ENCODE peak calls at places on chromosomes 12 and 14, in eight cellular contexts. C, T, P, N, S, R, K and W are unnamed samples.

GRCh38 chr12:40697566-40698257 is 5.5 kb downstream of the CNTN1 start:
- DNase-seq in R (no peak), S (no peak), C (no peak), K (peak), T (no peak), P (no peak), N (no peak), W (no peak)

GRCh38 chr12:15045451-15045850 is 72.6 kb downstream of the PDE6H start:
- DNase-seq in N (no peak), C (peak), R (no peak), S (no peak), K (no peak), T (no peak), P (no peak), W (no peak)

GRCh38 chr14:91413547-91414474 is 3.8 kb downstream of the CCDC88C start:
- DNase-seq in K (no peak), T (no peak), R (no peak), N (no peak), P (no peak), C (no peak), S (no peak), W (no peak)

GRCh38 chr12:119681139-119681538 is 13.2 kb downstream of the PRKAB1 start:
- DNase-seq in T (no peak), S (no peak), R (no peak), K (no peak), N (no peak), P (peak), C (no peak), W (no peak)

GRCh38 chr14:59299731-59300130 is 111.3 kb downstream of the DAAM1 start:
- DNase-seq in T (no peak), C (no peak), K (no peak), N (no peak), P (no peak), S (no peak), R (no peak), W (no peak)

GRCh38 chr12:21165048-21165447 is 34.1 kb downstream of the SLCO1B1 start:
- DNase-seq in S (no peak), P (no peak), T (no peak), N (no peak), C (no peak), R (no peak), K (no peak), W (no peak)

GRCh38 chr14:69483765-69484443 is 624 bp upstream of the PLEKHD1 start:
- DNase-seq in T (no peak), C (no peak), K (peak), N (peak), R (no peak), S (no peak), P (no peak), W (no peak)

GRCh38 chr14:77603654-77604270 is 12.7 kb downstream of the SPTLC2 start:
- DNase-seq in C (peak), P (no peak), R (no peak), S (no peak), K (no peak), N (no peak), T (no peak), W (no peak)

GRCh38 chr14:92986254-92987147 is 63.6 kb downstream of the CHGA start:
- DNase-seq in C (peak), P (no peak), N (no peak), K (no peak), R (peak), S (peak), T (no peak), W (no peak)

GRCh38 chr12:114777052-114777451 is 93.1 kb upstream of the TBX3 start:
- DNase-seq in N (no peak), P (no peak), S (no peak), R (peak), T (peak), C (no peak), K (peak), W (no peak)

GRCh38 chr12:32274665-32275064 is 124.7 kb upstream of the FGD4 start:
- DNase-seq in N (no peak), K (no peak), S (no peak), P (no peak), T (no peak), R (no peak), C (no peak), W (no peak)

GRCh38 chr12:52900166-52900895 is 4.5 kb downstream of the KRT8 start:
- DNase-seq in P (no peak), C (no peak), S (no peak), R (no peak), T (no peak), K (no peak), N (no peak), W (no peak)

GRCh38 chr12:38102197-38102596 is 214.4 kb upstream of the ALG10B start:
- DNase-seq in C (no peak), T (no peak), K (peak), N (no peak), S (no peak), P (no peak), R (no peak), W (no peak)

GRCh38 chr14:103209054-103209453 is 85.8 kb downstream of the TNFAIP2 start:
- DNase-seq in P (no peak), N (no peak), C (no peak), K (no peak), T (no peak), R (no peak), S (no peak), W (no peak)

GRCh38 chr12:51362307-51362706 is 15.8 kb upstream of the CELA1 start:
- DNase-seq in N (no peak), S (no peak), K (no peak), R (no peak), C (no peak), P (no peak), T (no peak), W (no peak)

GRCh38 chr14:21523203-21523602 is 2.9 kb downstream of the SALL2 start:
- DNase-seq in K (no peak), C (no peak), R (no peak), S (no peak), N (no peak), P (no peak), T (no peak), W (no peak)

GRCh38 chr14:58904771-58905170 is 267.0 kb downstream of the DACT1 start:
- DNase-seq in C (no peak), N (no peak), R (peak), S (no peak), T (no peak), K (no peak), P (no peak), W (no peak)

GRCh38 chr12:120689397-120690082 is 2.6 kb downstream of the MLEC start:
- DNase-seq in K (no peak), S (no peak), T (no peak), R (peak), C (no peak), N (no peak), P (no peak), W (no peak)

GRCh38 chr12:120690083-120690450 is 3.1 kb downstream of the MLEC start:
- DNase-seq in S (no peak), R (no peak), C (no peak), P (no peak), K (no peak), N (no peak), T (no peak), W (no peak)

GRCh38 chr12:120686690-120687569 is at the start of gene MLEC:
- DNase-seq in C (peak), S (peak), P (peak), K (peak), T (peak), R (peak), N (peak), W (peak)

GRCh38 chr12:120687570-120688289 is 781 bp downstream of the MLEC start:
- DNase-seq in N (peak), K (no peak), R (no peak), S (no peak), C (peak), P (no peak), T (no peak), W (no peak)

DNA sequence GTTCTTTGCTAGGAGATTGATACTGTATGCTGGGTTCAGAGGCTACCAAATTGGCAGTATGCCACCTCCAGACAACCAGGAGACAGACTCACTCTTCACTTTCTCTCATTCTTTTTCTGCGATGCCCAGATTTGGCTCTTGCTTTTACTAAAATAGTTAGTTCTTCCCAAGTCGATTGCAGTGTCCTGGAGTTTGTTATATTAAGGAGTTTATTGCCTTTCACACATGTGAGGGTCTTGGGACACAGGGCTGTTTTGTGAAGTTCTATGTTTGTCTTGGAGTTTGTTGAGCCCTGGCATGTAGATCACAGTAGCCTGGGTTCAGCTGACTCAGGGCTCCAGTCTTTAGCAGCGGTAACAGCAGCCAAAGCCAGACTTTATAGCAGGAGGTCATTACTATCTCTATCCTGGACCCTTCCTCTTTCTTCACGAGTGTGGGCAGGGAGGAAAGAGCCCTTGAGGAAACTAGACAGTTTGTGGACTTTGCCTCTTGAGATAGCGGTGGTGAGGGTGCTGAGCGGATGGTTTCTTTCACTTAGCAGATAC is 1.6 kb downstream of the MLEC start:
- DNase-seq in S (no peak), R (no peak), T (no peak), P (no peak), C (no peak), N (no peak), K (no peak), W (no peak)
- TF ChIP-seq CTCF in S (no peak), R (no peak), T (no peak), P (no peak), C (no peak), N (no peak), K (no peak), W (no peak)

GRCh38 chr12:72268386-72268785 is 3.8 kb upstream of the TRHDE start:
- DNase-seq in R (no peak), K (no peak), C (no peak), N (no peak), T (no peak), P (no peak), S (no peak), W (no peak)

GRCh38 chr12:72267974-72268373 is 4.2 kb upstream of the TRHDE start:
- DNase-seq in P (no peak), K (no peak), C (no peak), S (no peak), T (no peak), N (no peak), R (no peak), W (no peak)

GRCh38 chr12:72269491-72269890 is 2.7 kb upstream of the TRHDE start:
- DNase-seq in N (no peak), K (no peak), R (no peak), T (no peak), P (no peak), S (no peak), C (no peak), W (no peak)

GRCh38 chr12:72261885-72262284 is 10.3 kb upstream of the TRHDE start:
- DNase-seq in N (no peak), P (no peak), R (no peak), K (no peak), S (no peak), T (no peak), C (no peak), W (no peak)

GRCh38 chr12:72264548-72265175 is 7.5 kb upstream of the TRHDE start:
- DNase-seq in T (no peak), K (no peak), C (no peak), P (no peak), N (peak), S (no peak), R (no peak), W (no peak)
- TF ChIP-seq CTCF in T (peak), K (peak), C (peak), P (peak), N (peak), S (peak), R (peak), W (no peak)

DNA sequence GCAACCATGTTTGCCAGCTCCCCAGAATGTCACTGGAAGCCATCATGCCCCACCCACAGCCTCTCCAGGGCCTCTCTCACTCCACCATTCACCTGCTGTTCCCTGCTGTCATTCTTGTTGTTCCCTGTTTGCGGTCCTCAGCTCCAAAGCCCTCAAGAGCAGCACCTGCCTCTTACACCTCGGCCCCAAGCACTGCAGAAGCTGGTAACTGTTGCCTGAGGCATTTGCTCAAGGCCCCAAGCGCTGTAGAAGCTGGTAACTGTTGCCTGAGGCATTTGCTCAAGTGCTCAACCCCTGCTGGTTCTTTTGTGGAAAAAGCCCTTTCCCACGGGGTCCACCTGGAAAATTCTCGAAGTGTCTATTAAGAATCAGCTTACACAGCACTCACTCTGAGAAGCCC is 78.0 kb downstream of the ARL6IP4 start:
- DNase-seq in T (no peak), N (no peak), K (no peak), S (no peak), P (no peak), R (no peak), C (no peak), W (no peak)
- TF ChIP-seq CTCF in T (no peak), N (no peak), K (no peak), S (no peak), P (no peak), R (no peak), C (no peak), W (no peak)

GRCh38 chr12:69066420-69067373 is 133.7 kb upstream of the CPM start:
- DNase-seq in N (no peak), K (no peak), T (no peak), C (no peak), S (no peak), R (no peak), P (no peak), W (no peak)
- TF ChIP-seq CTCF in N (no peak), K (no peak), T (no peak), C (no peak), S (peak), R (no peak), P (peak), W (no peak)

GRCh38 chr12:72281145-72281544 is 9.0 kb downstream of the TRHDE start:
- DNase-seq in R (peak), T (no peak), K (peak), S (no peak), P (no peak), N (no peak), C (no peak), W (no peak)

GRCh38 chr12:72286526-72286925 is 14.4 kb downstream of the TRHDE start:
- DNase-seq in R (no peak), N (no peak), S (no peak), P (no peak), T (no peak), C (no peak), K (no peak), W (no peak)

GRCh38 chr12:72285861-72286260 is 13.7 kb downstream of the TRHDE start:
- DNase-seq in K (no peak), T (no peak), S (no peak), R (no peak), P (no peak), C (no peak), N (no peak), W (no peak)

GRCh38 chr12:72278894-72279293 is 6.7 kb downstream of the TRHDE start:
- DNase-seq in T (no peak), C (no peak), S (no peak), P (no peak), R (no peak), N (no peak), K (no peak), W (no peak)

DNA sequence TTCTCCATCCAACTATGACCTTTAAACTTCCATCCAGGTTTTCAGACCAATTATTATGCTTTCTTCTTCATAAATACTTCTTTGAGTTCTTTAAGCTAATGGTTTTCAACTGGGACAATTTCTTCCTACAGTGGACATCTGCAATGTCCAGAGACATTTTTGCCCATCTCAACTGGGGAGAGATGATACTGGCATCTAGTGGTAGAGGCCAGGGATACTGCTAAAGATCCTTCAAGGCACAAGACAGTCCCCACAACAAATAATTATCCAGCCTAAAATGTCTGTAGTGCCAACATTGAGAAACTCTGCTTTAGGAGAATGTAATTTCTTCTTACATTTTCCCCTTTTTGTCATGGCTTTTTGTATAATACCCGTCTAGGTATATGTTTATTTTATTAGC is 10.6 kb downstream of the TRHDE start:
- DNase-seq in T (no peak), S (no peak), K (peak), N (peak), P (no peak), R (peak), C (no peak), W (no peak)
- TF ChIP-seq CTCF in T (peak), S (peak), K (peak), N (peak), P (peak), R (peak), C (peak), W (no peak)

DNA sequence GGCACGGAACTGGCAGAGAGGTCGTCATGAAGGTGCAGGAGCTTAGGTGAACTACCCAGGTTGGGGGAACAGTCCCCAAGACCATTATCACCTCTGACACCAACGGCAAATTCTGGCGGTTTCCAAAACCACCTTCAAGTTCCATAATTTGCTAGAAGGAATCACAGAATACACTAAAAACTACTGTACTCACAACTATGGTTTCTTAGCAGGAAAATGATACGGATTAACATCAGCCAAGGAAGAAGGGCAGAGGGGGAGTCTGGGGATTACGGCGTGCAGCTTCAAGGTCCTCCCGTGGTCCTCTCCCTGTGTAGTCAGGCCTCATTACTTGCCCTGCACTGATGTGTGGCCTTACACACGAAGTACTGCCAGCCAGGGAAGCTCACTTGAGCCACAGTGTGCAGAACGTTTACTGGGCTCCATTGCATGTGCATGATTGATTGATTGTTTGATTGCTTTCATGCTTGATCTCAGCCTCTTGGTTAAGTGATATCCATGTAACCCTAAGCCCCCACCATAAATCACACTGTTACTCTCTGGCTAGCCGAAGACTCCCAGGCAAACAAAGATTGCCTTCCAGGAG is 813 bp upstream of the STX2 start:
- DNase-seq in S (no peak), T (no peak), N (no peak), P (no peak), K (no peak), R (no peak), C (no peak), W (no peak)
- TF ChIP-seq CTCF in S (no peak), T (no peak), N (no peak), P (no peak), K (no peak), R (peak), C (peak), W (no peak)

GRCh38 chr14:82872494-82872893 is 1338.8 kb upstream of the SEL1L start:
- DNase-seq in K (no peak), C (no peak), T (no peak), S (no peak), R (no peak), N (peak), P (no peak), W (no peak)
- TF ChIP-seq CTCF in K (no peak), C (no peak), T (no peak), S (peak), R (no peak), N (peak), P (no peak), W (no peak)

GRCh38 chr12:49206389-49206788 is 17.5 kb upstream of the TUBA1A start:
- DNase-seq in N (no peak), P (no peak), C (no peak), T (no peak), S (no peak), R (no peak), K (no peak), W (no peak)

GRCh38 chr12:49201595-49202295 is 12.9 kb upstream of the TUBA1A start:
- DNase-seq in S (no peak), N (peak), K (peak), T (peak), C (no peak), R (peak), P (no peak), W (no peak)

GRCh38 chr12:49198431-49199155 is 9.7 kb upstream of the TUBA1A start:
- DNase-seq in R (peak), N (peak), P (no peak), T (peak), K (peak), C (no peak), S (no peak), W (no peak)

GRCh38 chr12:49195734-49196133 is 6.9 kb upstream of the TUBA1A start:
- DNase-seq in C (no peak), R (no peak), N (no peak), K (no peak), T (no peak), S (no peak), P (no peak), W (no peak)

GRCh38 chr12:49200882-49201594 is 12.2 kb upstream of the TUBA1A start:
- DNase-seq in N (no peak), P (peak), S (no peak), K (peak), T (peak), C (no peak), R (peak), W (no peak)
- TF ChIP-seq CTCF in N (no peak), P (no peak), S (no peak), K (no peak), T (no peak), C (no peak), R (no peak), W (no peak)